ENCODE peak calls at places on chromosomes 6 and 20, in nine cellular contexts. U is breast epithelium, S is GM23338, J is sigmoid colon, Y is transverse colon, N is suprapubic skin, D is H1, F is prostate gland, V is HCT116. O is an unnamed sample. For H3K4me1, the result is how much of the 10 kb centered on the place peaks cover.

GRCh38 chr6:145736854-145737181 is 1.5 kb upstream of the EPM2A start:
- DNase-seq in Y (peak), D (no peak), S (no peak), J (no peak), F (no peak), N (no peak), U (no peak), V (no peak), O (no peak)

GRCh38 chr20:35369804-35370203 is 42.0 kb downstream of the UQCC1 start:
- DNase-seq in D (no peak), F (no peak), U (no peak), S (no peak), Y (no peak), N (no peak), V (no peak), J (no peak), O (no peak)

GRCh38 chr20:361562-361961 is 14.7 kb downstream of the NRSN2 start:
- DNase-seq in D (no peak), V (no peak), F (no peak), U (no peak), N (no peak), J (no peak), S (no peak), Y (no peak), O (no peak)

GRCh38 chr20:53003420-53003819 is 31.3 kb downstream of the TSHZ2 start:
- DNase-seq in V (no peak), J (no peak), N (no peak), S (no peak), Y (no peak), F (no peak), D (no peak), U (no peak), O (no peak)

GRCh38 chr20:40702504-40702903 is 13.5 kb upstream of the MAFB start:
- DNase-seq in Y (no peak), N (no peak), F (no peak), J (no peak), D (no peak), S (peak), U (no peak), V (no peak), O (no peak)

GRCh38 chr6:4299476-4299875 is 164.1 kb upstream of the ECI2 start:
- DNase-seq in V (no peak), U (no peak), J (no peak), S (no peak), D (no peak), Y (no peak), N (no peak), F (no peak), O (no peak)

GRCh38 chr6:113359155-113360140 is 497.7 kb upstream of the MARCKS start:
- DNase-seq in S (no peak), N (no peak), D (no peak), U (no peak), J (no peak), V (no peak), F (no peak), Y (no peak), O (peak)

GRCh38 chr6:167770291-167770955 is 56.3 kb upstream of the AFDN start:
- DNase-seq in V (no peak), U (no peak), F (no peak), N (peak), J (peak), Y (no peak), D (no peak), S (no peak), O (no peak)

GRCh38 chr20:24100370-24101011 is 111.9 kb upstream of the GGTLC1 start:
- DNase-seq in N (no peak), Y (peak), V (peak), S (peak), J (no peak), D (no peak), U (no peak), F (no peak), O (peak)

GRCh38 chr20:23079926-23080325 is 6.2 kb downstream of the CD93 start:
- DNase-seq in U (no peak), J (no peak), F (no peak), S (no peak), Y (no peak), D (no peak), V (no peak), N (no peak), O (no peak)

GRCh38 chr6:56595490-56596122 is 47.1 kb downstream of the DST start:
- DNase-seq in V (peak), F (peak), U (no peak), J (no peak), D (peak), S (peak), N (no peak), Y (peak), O (peak)

GRCh38 chr6:45617441-45617840 is 239.7 kb upstream of the SUPT3H start:
- DNase-seq in J (no peak), F (no peak), U (no peak), Y (no peak), N (no peak), V (no peak), D (peak), S (no peak), O (no peak)

GRCh38 chr6:5471044-5471443 is 209.7 kb downstream of the FARS2 start:
- DNase-seq in S (peak), Y (peak), V (peak), U (no peak), D (no peak), J (no peak), N (no peak), F (peak), O (peak)

GRCh38 chr20:59525500-59526241 is 78.7 kb upstream of the PHACTR3 start:
- DNase-seq in N (no peak), U (no peak), D (peak), Y (peak), J (no peak), F (peak), S (peak), V (peak), O (peak)

GRCh38 chr6:36283608-36284007 is 13.7 kb downstream of the PNPLA1 start:
- DNase-seq in N (no peak), J (no peak), V (no peak), S (no peak), F (no peak), U (no peak), D (no peak), Y (no peak), O (no peak)

GRCh38 chr20:13718161-13718560 is 66.6 kb downstream of the ESF1 start:
- DNase-seq in U (no peak), D (no peak), Y (no peak), J (no peak), V (no peak), F (no peak), S (no peak), N (no peak), O (no peak)

DNA sequence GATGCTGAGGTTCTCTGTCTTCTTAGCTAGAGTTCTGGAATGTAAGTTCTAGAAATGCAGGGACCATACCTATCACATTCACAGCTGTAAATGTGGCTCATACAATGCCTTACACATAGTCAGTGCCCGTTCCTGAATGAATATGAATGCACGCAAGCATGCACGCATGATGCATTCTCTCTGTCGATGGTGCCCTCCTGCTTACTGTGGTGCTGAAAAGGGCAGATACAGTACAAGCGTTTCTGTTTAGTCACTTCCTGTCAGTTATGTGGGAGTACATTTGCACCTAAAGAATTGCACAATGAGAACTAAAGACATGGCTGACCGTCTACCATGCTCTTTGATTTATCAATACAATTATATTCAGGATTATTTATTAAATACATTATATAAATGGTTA is 152.2 kb upstream of the SOX4 start:
- DNase-seq in J (no peak), U (no peak), S (no peak), F (no peak), Y (no peak), N (no peak), V (no peak), D (no peak), O (no peak)
- H3K27ac ChIP-seq in J (no peak), U (no peak), S (no peak), F (no peak), Y (no peak), N (no peak), V (no peak), D (no peak), O (no peak)

GRCh38 chr6:335572-335971 is 43.3 kb downstream of the DUSP22 start:
- DNase-seq in N (no peak), U (no peak), V (no peak), F (no peak), Y (no peak), J (peak), D (no peak), S (no peak), O (no peak)
- H3K4me1 ChIP-seq in N (under half), U (under half), V (under half), F (under half), Y (under half), J (under half), D (under half), S (under half), O (under half)

GRCh38 chr6:106975699-106976032 is 1.1 kb upstream of the CD24 start:
- DNase-seq in S (peak), F (no peak), Y (no peak), J (no peak), V (no peak), N (no peak), U (no peak), D (no peak), O (no peak)
- TF ChIP-seq POLR2AphosphoS5 in S (no peak), F (no peak), Y (no peak), J (no peak), V (no peak), N (no peak), U (no peak), D (no peak), O (no peak)

GRCh38 chr6:67560068-67560467 is 1075.0 kb upstream of the ADGRB3 start:
- DNase-seq in V (no peak), N (no peak), D (no peak), S (no peak), Y (no peak), J (no peak), F (no peak), U (no peak), O (no peak)

GRCh38 chr6:67563671-67564070 is 1071.4 kb upstream of the ADGRB3 start:
- DNase-seq in N (no peak), J (no peak), S (no peak), Y (no peak), F (no peak), U (no peak), D (no peak), V (no peak), O (no peak)

GRCh38 chr6:67558985-67559384 is 1076.1 kb upstream of the ADGRB3 start:
- DNase-seq in V (no peak), U (no peak), N (no peak), D (no peak), S (no peak), F (no peak), Y (no peak), J (no peak), O (no peak)
- H3K27ac ChIP-seq in V (no peak), U (no peak), N (no peak), D (no peak), S (no peak), F (no peak), Y (no peak), J (no peak), O (no peak)

DNA sequence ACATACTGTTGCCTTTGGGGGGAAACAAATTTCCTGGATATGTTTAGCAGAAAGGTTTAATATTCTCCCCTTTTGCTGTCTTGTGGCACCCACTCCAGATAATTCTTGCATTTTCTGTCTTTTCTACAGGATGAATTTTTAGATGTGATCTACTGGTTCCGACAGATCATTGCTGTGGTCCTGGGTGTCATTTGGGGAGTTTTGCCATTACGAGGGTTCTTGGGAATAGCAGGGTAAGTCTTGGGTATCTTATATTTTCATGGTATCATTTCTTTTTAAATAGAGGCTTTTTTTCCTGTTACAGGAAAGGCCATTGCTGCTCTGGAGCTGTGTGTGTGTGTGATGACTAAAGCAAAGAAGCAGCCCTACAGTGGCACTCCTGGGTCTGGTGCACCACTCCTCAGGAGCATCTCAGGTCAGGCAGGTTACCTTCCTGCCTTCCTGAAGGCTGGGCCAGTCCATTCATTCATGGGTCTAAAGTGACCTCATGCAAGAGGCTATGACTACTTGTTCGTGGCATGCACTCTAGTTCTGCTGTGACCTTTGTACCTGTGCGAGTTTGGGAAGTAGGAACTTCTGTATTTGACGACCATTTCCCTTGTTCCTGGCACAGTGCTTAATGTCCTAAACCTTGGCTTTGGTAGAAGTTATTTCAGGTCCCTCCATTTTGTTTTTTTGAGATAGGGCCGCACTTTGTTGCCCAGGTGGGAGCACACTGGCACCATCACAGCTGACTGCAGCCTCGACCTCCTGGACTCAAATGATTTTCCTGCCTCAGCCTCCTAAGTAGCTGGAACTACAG is 2.2 kb downstream of the RAB5IF start:
- DNase-seq in D (no peak), Y (peak), N (no peak), V (no peak), J (no peak), S (no peak), U (no peak), F (no peak), O (peak)
- H3K4me1 ChIP-seq in D (under half), Y (under half), N (under half), V (under half), J (under half), S (under half), U (under half), F (under half), O (under half)

DNA sequence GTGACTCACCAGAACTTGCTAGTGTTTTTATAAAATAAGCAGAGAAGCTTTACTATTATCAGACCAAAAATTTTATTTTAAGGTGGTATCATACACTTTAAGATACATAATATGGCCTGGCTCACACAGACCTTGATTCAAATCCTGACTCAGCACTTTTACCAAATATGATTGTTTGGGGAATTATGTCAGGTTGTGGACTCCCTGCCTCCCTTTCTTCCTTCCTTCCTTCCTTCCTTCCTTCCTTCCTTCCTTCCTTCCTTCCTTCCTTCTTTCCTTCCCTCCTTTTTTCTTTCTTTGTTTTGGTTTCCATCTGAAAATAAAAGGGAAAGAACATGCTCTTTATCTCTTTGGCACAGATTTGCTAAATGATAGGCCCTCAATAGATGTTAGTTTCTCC is 186.0 kb upstream of the MMS22L start:
- DNase-seq in F (no peak), U (no peak), V (no peak), S (no peak), D (no peak), J (no peak), N (no peak), Y (no peak), O (no peak)
- TF ChIP-seq POLR2AphosphoS5 in F (no peak), U (no peak), V (no peak), S (no peak), D (no peak), J (no peak), N (no peak), Y (no peak), O (no peak)

GRCh38 chr6:53313784-53314382 is 34.9 kb downstream of the ELOVL5 start:
- DNase-seq in Y (no peak), S (no peak), F (no peak), U (no peak), J (no peak), N (no peak), D (no peak), V (no peak), O (no peak)
- H3K27ac ChIP-seq in Y (no peak), S (no peak), F (no peak), U (no peak), J (no peak), N (no peak), D (no peak), V (no peak), O (no peak)

GRCh38 chr20:9794831-9795230 is 44.0 kb downstream of the PAK5 start:
- DNase-seq in S (no peak), U (no peak), N (no peak), Y (no peak), F (no peak), V (no peak), J (no peak), D (no peak), O (no peak)

DNA sequence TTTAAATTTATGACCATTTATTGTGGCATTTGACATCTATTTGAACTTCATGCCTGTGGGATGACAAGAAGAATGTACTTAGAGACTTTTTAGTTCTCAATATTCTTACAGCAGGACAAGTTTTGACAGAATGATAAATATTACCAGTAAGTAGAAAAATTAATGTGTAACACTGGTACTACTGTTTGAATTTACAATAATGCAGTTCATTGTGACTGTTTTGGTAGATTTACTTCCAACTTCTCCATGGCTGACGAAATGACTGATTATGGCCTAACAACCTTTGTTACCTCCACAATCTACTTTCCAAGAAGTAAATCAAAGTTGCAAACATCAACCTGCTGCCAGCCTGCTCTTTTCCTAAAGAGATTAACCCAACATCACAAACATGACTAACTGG is 38.5 kb downstream of the PAK5 start:
- DNase-seq in V (no peak), U (no peak), N (no peak), Y (no peak), S (no peak), F (no peak), D (no peak), J (no peak), O (no peak)
- H3K4me1 ChIP-seq in V (under half), U (under half), N (under half), Y (under half), S (under half), F (under half), D (under half), J (under half), O (under half)

GRCh38 chr20:62308102-62308822 is 5.5 kb downstream of the ADRM1 start:
- DNase-seq in Y (no peak), F (peak), V (no peak), U (no peak), N (no peak), J (no peak), S (no peak), D (no peak), O (no peak)
- TF ChIP-seq POLR2AphosphoS5 in Y (no peak), F (no peak), V (no peak), U (no peak), N (no peak), J (no peak), S (peak), D (peak), O (no peak)

DNA sequence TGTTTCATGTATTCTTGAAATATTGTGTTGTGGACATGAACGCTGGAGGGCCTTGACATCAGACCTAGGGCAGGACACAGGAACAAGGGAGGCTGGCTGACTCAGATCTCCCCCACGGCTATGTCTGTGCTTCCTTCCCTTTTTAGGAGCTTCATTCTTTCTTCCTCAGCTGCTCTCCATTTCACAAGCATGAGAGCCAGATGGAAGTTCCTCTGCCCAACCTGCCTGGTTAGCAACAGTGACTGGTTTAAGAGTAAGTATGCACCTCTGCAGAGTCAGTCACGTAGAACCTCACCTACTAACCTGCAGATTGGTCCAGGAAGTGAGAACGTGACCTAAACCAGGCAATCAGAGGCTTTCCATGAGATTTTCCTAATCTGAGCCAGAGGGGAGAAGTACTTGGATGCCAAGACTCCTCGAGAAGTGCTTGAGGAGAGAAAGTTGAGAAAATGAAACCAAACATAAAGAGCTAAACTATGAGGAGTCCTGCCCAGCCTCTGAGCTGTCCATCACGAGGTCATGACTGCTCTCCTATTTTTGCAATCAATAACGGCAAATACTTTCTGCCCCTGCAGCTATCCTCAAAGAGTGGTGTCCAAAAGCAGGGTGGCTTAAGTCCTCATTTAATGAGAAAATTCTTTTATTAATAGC is 465.2 kb upstream of the CITED2 start:
- DNase-seq in D (no peak), F (no peak), V (no peak), S (no peak), N (no peak), J (peak), Y (no peak), U (no peak), O (no peak)
- H3K27ac ChIP-seq in D (no peak), F (no peak), V (no peak), S (no peak), N (peak), J (peak), Y (peak), U (peak), O (peak)

O was measured in stomach.